ENCODE peak calls at places on chromosomes 7 and 10, in four cellular contexts. S is H54, C is NB4, F is K562. I is an unnamed sample.

GRCh38 chr10:43177588-43177987 is 39.3 kb downstream of the CSGALNACT2 start:
- DNase-seq in S (no peak), C (no peak), F (no peak), I (no peak)

GRCh38 chr7:76337147-76337546 is 21.6 kb downstream of the YWHAG start:
- DNase-seq in F (no peak), C (no peak), S (no peak), I (no peak)

GRCh38 chr10:99979066-99979685 is 30.6 kb downstream of the DNMBP start:
- DNase-seq in S (no peak), F (no peak), C (no peak), I (no peak)

GRCh38 chr7:6385110-6385792 is 62.5 kb downstream of the DAGLB start:
- DNase-seq in F (no peak), S (peak; percentile 87), C (no peak), I (no peak)

GRCh38 chr7:50956522-50957155 is 173.9 kb upstream of the GRB10 start:
- DNase-seq in S (no peak), C (no peak), F (no peak), I (no peak)

GRCh38 chr10:48659790-48660189 is 24.9 kb upstream of the WDFY4 start:
- DNase-seq in F (no peak), S (no peak), C (peak; percentile 57), I (no peak)

GRCh38 chr7:139931190-139932007 is 102.3 kb downstream of the TBXAS1 start:
- DNase-seq in F (no peak), C (no peak), S (no peak), I (no peak)

GRCh38 chr10:109205929-109206585 is 717.3 kb downstream of the XPNPEP1 start:
- DNase-seq in C (peak; percentile 17), S (no peak), F (no peak), I (peak; percentile 2)

GRCh38 chr10:102815790-102816549 is 21.2 kb downstream of the CYP17A1 start:
- DNase-seq in C (peak; percentile 51), S (peak; percentile 21), F (no peak), I (no peak)

GRCh38 chr7:116736927-116737715 is 65.1 kb downstream of the MET start:
- DNase-seq in F (no peak), C (no peak), S (no peak), I (no peak)

GRCh38 chr7:4185136-4185535 is 497.0 kb upstream of the FOXK1 start:
- DNase-seq in S (no peak), C (no peak), F (no peak), I (no peak)

GRCh38 chr10:108787932-108788331 is 1135.4 kb downstream of the XPNPEP1 start:
- DNase-seq in C (no peak), S (no peak), F (no peak), I (no peak)

GRCh38 chr7:21507627-21508343 is 35.1 kb upstream of the DNAH11 start:
- DNase-seq in F (peak; percentile 19), S (peak; percentile 18), C (peak; percentile 63), I (peak; percentile 69)

GRCh38 chr7:13286916-13287315 is 599.5 kb downstream of the ARL4A start:
- DNase-seq in S (no peak), C (no peak), F (no peak), I (no peak)

DNA sequence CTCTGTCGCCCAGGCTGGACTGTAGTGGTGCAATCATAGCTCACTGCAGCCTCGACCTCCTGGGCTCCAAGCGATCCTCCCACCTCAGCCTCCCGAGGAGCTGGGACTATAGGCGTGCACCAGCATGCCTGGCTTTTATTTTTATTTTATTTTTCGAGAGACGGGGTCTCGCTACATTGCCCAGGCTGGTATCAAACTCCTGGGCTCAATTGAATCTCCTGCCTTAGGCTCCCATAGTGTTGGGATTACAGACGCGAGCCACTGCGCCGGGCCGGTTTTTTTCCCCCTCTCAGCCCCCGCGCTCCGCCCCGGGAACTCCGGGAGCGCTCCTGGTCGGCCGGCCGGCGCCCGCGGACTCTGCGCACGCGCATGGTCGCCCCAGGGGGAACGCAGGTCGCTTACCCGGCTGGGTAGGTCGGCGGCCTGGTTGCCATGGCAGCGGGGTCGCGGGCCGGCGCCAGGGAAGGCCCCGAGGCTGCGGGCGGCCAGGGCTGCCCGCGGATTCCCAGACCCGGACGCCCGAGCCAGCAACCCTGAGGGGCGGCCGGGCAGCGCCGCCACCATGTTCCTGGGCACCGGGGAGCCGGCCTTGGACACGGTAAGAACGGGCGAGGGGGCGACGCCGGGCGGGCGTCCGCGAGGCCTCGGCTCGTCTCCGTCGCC is at the start of gene IQCE:
- DNase-seq in C (peak; percentile 96), F (peak; percentile 92), S (peak; percentile 99), I (peak; percentile 93)
- TF ChIP-seq POLR2A in C (no peak), F (no peak), S (peak; percentile 74), I (peak; percentile 31)

GRCh38 chr7:43727494-43727893 is 1.8 kb downstream of the COA1 start:
- DNase-seq in F (no peak), C (no peak), S (no peak), I (no peak)

GRCh38 chr7:43726466-43726865 is 2.9 kb downstream of the COA1 start:
- DNase-seq in C (no peak), S (no peak), F (no peak), I (no peak)

GRCh38 chr7:43727003-43727402 is 2.3 kb downstream of the COA1 start:
- DNase-seq in C (no peak), S (no peak), F (no peak), I (no peak)

GRCh38 chr7:43729924-43730248 is 563 bp upstream of the COA1 start:
- DNase-seq in C (no peak), S (no peak), F (no peak), I (no peak)

DNA sequence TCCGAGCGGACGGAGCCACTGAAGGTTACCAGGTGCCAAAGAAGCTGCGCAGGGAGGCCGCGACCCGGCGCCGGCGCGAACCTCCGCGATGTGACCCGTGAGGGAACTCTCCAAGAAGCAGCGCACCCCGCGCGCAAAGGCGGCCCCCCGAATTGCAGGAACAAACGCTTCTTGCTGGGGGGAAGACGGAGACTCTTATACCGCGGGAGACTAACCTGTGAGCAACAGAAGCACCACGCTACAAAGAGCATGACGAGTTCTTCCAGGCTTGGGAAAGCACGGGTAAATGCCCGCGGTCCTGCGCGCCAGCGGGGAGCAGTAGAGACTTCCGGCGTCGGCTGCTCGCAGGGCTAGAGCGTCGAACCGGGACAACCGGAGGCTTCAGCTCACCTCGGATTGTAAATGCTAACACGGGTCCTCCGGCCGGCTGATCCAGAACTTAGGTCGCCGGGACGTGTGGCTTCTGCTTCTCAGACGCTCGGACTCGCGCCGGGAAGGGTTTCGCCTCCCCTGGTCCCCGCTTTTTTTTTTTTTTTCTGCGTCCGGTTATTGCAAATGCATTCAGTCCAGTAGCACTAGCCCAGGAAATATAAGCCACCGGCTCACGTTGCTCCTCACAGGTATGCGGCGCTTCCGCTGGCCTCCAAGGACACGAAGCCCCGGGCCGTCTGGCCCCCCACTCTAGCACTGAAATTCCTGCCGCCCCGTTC is at the start of gene COA1:
- DNase-seq in F (peak; percentile 85), C (peak; percentile 96), S (peak; percentile 91), I (peak; percentile 94)
- TF ChIP-seq POLR2A in F (peak; percentile 95), C (peak; percentile 94), S (peak; percentile 91), I (peak; percentile 89)

GRCh38 chr10:80264081-80265056 is 25.1 kb downstream of the MAT1A start:
- DNase-seq in F (no peak), C (no peak), S (no peak), I (no peak)
- TF ChIP-seq POLR2A in F (no peak), C (no peak), S (no peak), I (no peak)

DNA sequence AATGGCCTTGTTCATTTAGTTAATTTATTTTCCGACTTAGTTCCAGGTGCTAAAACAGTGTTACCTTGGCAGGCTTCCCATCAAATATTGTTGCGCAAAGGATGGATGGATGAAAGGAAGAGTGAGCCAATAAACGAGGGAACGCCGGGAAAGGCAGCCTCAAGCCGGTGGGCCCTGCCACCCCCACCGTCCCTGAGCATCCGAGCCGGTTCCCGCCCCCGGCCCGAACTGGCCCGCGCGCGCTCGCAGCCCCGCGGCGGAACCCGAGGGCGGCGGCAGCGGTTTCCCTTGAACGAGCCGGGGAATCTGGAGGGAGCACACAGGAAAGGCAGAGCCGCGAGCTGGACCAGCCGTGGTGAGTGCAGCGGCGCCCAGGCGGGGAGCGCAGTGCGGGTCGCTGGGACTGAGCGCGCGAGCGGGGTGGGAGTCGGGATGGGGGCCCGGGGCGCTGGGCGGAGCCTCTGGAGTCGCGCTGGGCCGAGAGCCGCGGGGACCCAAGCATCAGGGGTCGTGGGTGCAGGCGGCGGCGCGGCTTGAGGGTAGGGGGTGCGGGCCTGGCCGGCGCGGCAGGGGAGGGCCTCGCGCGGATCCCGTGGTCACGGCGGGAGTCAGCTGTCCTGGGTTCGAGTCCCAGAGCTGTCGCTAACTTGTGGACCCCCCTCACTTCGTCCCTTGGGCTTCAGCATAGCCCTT is at the start of gene AGK:
- DNase-seq in C (peak; percentile 75), S (peak; percentile 82), F (peak; percentile 92), I (peak; percentile 86)
- TF ChIP-seq POLR2A in C (peak; percentile 32), S (peak; percentile 97), F (peak; percentile 97), I (peak; percentile 63)

GRCh38 chr7:106451171-106451570 is 166.4 kb upstream of the NAMPT start:
- DNase-seq in S (no peak), C (no peak), F (no peak), I (no peak)

GRCh38 chr7:106452031-106452851 is 167.5 kb upstream of the NAMPT start:
- DNase-seq in C (no peak), S (no peak), F (no peak), I (no peak)

GRCh38 chr7:106448992-106449859 is 164.4 kb upstream of the NAMPT start:
- DNase-seq in S (no peak), C (no peak), F (peak; percentile 84), I (peak; percentile 78)

GRCh38 chr7:106448346-106448991 is 163.7 kb upstream of the NAMPT start:
- DNase-seq in S (no peak), C (no peak), F (no peak), I (no peak)

GRCh38 chr7:106450716-106451115 is 165.9 kb upstream of the NAMPT start:
- DNase-seq in F (no peak), C (no peak), S (no peak), I (no peak)
- TF ChIP-seq POLR2A in F (no peak), C (no peak), S (no peak), I (no peak)

I was measured in erythroblast.